ENCODE peak calls at places on chromosomes 4 and X, in five cellular contexts. W, Q, R, V and A are unnamed samples.

GRCh38 chrX:102498732-102499131 is 17.8 kb downstream of the TMSB15A start:
- DNase-seq in Q (no peak), W (no peak), V (no peak), R (no peak), A (no peak)

GRCh38 chrX:26922278-26922677 is 540.9 kb downstream of the PPP4R3C start:
- DNase-seq in W (no peak), Q (no peak), R (peak; percentile 6), V (no peak), A (no peak)

GRCh38 chrX:21802054-21802660 is 37.3 kb upstream of the MBTPS2 start:
- DNase-seq in Q (no peak), V (no peak), W (no peak), R (no peak), A (no peak)

GRCh38 chr4:38870098-38870850 is 2.7 kb downstream of the FAM114A1 start:
- DNase-seq in W (no peak), R (no peak), V (no peak), Q (no peak), A (no peak)

GRCh38 chr4:41360911-41361830 is 104.4 kb downstream of the UCHL1 start:
- DNase-seq in W (peak; percentile 82), V (peak; percentile 55), R (peak; percentile 46), Q (no peak), A (peak; percentile 76)

GRCh38 chr4:143351149-143351691 is 14.5 kb downstream of the GAB1 start:
- DNase-seq in Q (no peak), V (no peak), W (no peak), R (no peak), A (no peak)

GRCh38 chr4:14294611-14295010 is 667.1 kb upstream of the BOD1L1 start:
- DNase-seq in V (no peak), W (no peak), Q (no peak), R (peak; percentile 16), A (no peak)

GRCh38 chr4:48275247-48275646 is 5.6 kb upstream of the TEC start:
- DNase-seq in Q (peak; percentile 74), R (peak; percentile 55), V (no peak), W (no peak), A (peak; percentile 12)

GRCh38 chrX:66030505-66031317 is 9.2 kb downstream of the VSIG4 start:
- DNase-seq in R (peak; percentile 13), V (peak; percentile 39), Q (no peak), W (no peak), A (peak; percentile 47)

GRCh38 chr4:118289794-118290193 is 63.0 kb downstream of the PRSS12 start:
- DNase-seq in V (no peak), R (no peak), Q (no peak), W (no peak), A (no peak)

GRCh38 chr4:74293558-74293957 is 14.7 kb upstream of the EPGN start:
- DNase-seq in V (no peak), W (no peak), R (peak; percentile 77), Q (no peak), A (no peak)

GRCh38 chrX:136780738-136781137 is at the start of gene ARHGEF6:
- DNase-seq in Q (peak; percentile 39), R (peak; percentile 21), V (no peak), W (no peak), A (no peak)

GRCh38 chr4:124936427-124936826 is 223.9 kb upstream of the ANKRD50 start:
- DNase-seq in V (no peak), R (no peak), W (no peak), Q (no peak), A (no peak)

GRCh38 chr4:168830777-168831512 is 179.1 kb downstream of the CBR4 start:
- DNase-seq in Q (no peak), W (no peak), V (no peak), R (peak; percentile 35), A (no peak)

GRCh38 chr4:127261476-127261875 is 371.3 kb upstream of the INTU start:
- DNase-seq in V (no peak), Q (no peak), R (peak; percentile 3), W (no peak), A (no peak)

GRCh38 chrX:27132851-27133250 is 330.3 kb downstream of the PPP4R3C start:
- DNase-seq in R (no peak), Q (no peak), V (no peak), W (no peak), A (no peak)

GRCh38 chr4:148021706-148022105 is 289.8 kb downstream of the ARHGAP10 start:
- DNase-seq in R (no peak), V (no peak), W (no peak), Q (no peak), A (no peak)

GRCh38 chr4:67702166-67702565 is 1.2 kb upstream of the UBA6 start:
- DNase-seq in V (no peak), Q (no peak), W (no peak), R (no peak), A (no peak)

GRCh38 chrX:20498851-20499635 is 232.3 kb upstream of the RPS6KA3 start:
- DNase-seq in Q (no peak), R (no peak), W (no peak), V (no peak), A (no peak)

GRCh38 chr4:86015412-86016350 is 344.2 kb downstream of the MAPK10 start:
- DNase-seq in W (no peak), Q (no peak), R (no peak), V (no peak), A (no peak)

GRCh38 chr4:133865606-133866327 is 335.8 kb downstream of the PABPC4L start:
- DNase-seq in V (no peak), Q (no peak), R (peak; percentile 67), W (no peak), A (peak; percentile 30)

GRCh38 chrX:124373348-124373747 is 27.0 kb downstream of the SH2D1A start:
- DNase-seq in R (no peak), Q (no peak), V (no peak), W (no peak), A (no peak)

GRCh38 chr4:41719417-41719816 is 29.1 kb downstream of the PHOX2B start:
- DNase-seq in Q (no peak), R (peak; percentile 36), W (no peak), V (no peak), A (no peak)

GRCh38 chr4:68162196-68162595 is 32.5 kb upstream of the TMPRSS11F start:
- DNase-seq in R (no peak), Q (no peak), W (no peak), V (no peak), A (no peak)

GRCh38 chr4:143025111-143025704 is 159.5 kb upstream of the USP38 start:
- DNase-seq in R (peak; percentile 55), Q (peak; percentile 49), V (peak; percentile 53), W (no peak), A (peak; percentile 54)

GRCh38 chrX:143580266-143580665 is 55.6 kb downstream of the SLITRK4 start:
- DNase-seq in R (peak; percentile 47), V (no peak), W (no peak), Q (peak; percentile 14), A (no peak)

GRCh38 chr4:604131-604530 is 21.2 kb upstream of the PDE6B start:
- DNase-seq in Q (no peak), R (no peak), V (no peak), W (no peak), A (no peak)

GRCh38 chr4:600850-601515 is 24.4 kb upstream of the PDE6B start:
- DNase-seq in V (no peak), Q (no peak), W (no peak), R (no peak), A (no peak)

GRCh38 chr4:600166-600565 is 24.1 kb upstream of the TMEM271 start:
- DNase-seq in R (no peak), W (no peak), V (no peak), Q (no peak), A (no peak)

GRCh38 chr4:601612-602558 is 23.5 kb upstream of the PDE6B start:
- DNase-seq in Q (no peak), V (no peak), R (no peak), W (no peak), A (no peak)

GRCh38 chr4:602559-602942 is 22.8 kb upstream of the PDE6B start:
- DNase-seq in R (peak; percentile 80), V (peak; percentile 93), Q (no peak), W (peak; percentile 89), A (peak; percentile 88)
- TF ChIP-seq CTCF in R (peak; percentile 73), V (peak; percentile 94), Q (no peak), W (peak; percentile 55), A (peak; percentile 88)

GRCh38 chr4:105633241-105633640 is 75.2 kb downstream of the INTS12 start:
- DNase-seq in W (no peak), R (peak; percentile 92), V (no peak), Q (no peak), A (no peak)

GRCh38 chr4:105634402-105634801 is 74.1 kb downstream of the INTS12 start:
- DNase-seq in R (no peak), W (no peak), V (no peak), Q (peak; percentile 68), A (no peak)

GRCh38 chr4:105632599-105632998 is 75.9 kb downstream of the INTS12 start:
- DNase-seq in V (no peak), Q (peak; percentile 30), W (no peak), R (no peak), A (peak; percentile 10)

GRCh38 chr4:105641876-105642275 is 66.6 kb downstream of the INTS12 start:
- DNase-seq in W (no peak), Q (no peak), V (no peak), R (peak; percentile 48), A (no peak)

GRCh38 chr4:105637409-105638258 is 70.9 kb downstream of the INTS12 start:
- DNase-seq in W (peak; percentile 82), V (no peak), Q (peak; percentile 94), R (no peak), A (peak; percentile 34)
- H3K9ac ChIP-seq in W (no peak overlapping the region), V (no peak overlapping the region), Q (peak overlapping the region; percentile 36), R (no peak overlapping the region), A (no peak overlapping the region)

GRCh38 chr4:52377563-52377962 is 281.5 kb downstream of the USP46 start:
- DNase-seq in R (no peak), V (peak; percentile 52), Q (no peak), W (peak; percentile 62), A (peak; percentile 62)
- H3K27ac ChIP-seq in R (no peak overlapping the region), V (no peak overlapping the region), Q (no peak overlapping the region), W (no peak overlapping the region), A (no peak overlapping the region)

GRCh38 chrX:111857534-111857933 is 18.4 kb upstream of the TRPC5OS start:
- DNase-seq in V (no peak), W (no peak), Q (no peak), R (no peak), A (no peak)

DNA sequence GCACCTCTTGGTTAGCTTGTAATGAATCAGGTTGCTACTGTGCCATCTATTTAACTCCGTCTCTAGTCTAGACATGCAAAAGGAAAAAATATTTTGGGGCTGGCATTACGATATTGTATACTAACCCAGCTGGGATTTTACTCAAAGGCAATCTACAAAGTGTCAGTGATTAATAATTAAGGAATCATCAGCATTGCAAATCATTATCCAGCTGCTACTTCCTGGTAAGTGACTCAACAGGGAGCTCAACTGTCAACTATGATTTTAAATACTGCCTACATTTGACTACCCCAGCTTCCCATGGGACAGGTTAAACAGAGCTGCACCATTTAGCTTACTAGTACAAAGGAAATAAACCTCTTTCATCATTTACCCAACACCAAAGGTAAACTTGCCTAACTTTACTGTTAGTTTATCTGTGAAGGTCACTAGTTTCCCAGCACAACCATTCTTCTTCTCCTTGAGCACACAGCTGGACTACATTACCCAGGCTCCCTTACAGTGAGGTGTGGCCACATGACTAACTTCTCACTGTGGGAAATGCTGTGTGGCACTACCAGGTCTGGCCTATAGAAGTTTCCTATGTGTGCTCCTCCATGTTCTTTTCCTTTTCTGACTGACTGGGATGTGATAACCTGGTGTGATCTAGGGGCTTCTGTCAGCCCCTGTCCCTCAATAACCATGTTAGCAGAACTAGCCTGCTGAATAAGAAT is 21.0 kb upstream of the TRPC5OS start:
- DNase-seq in W (no peak), Q (no peak), R (no peak), V (peak; percentile 58), A (no peak)
- TF ChIP-seq CTCF in W (no peak), Q (no peak), R (no peak), V (peak; percentile 33), A (no peak)